ENCODE peak calls at places on chromosomes 16 and 17, in seven cellular contexts. P is adrenal gland, Q is fibroblast of lung, K is testis, L is Caco-2, I is IMR-90, B is lower lobe of right lung. R is an unnamed sample. For H3K36me3 and H3K4me1, the result is how much of the 10 kb centered on the place peaks cover.

GRCh38 chr17:10149573-10150399 is 48.6 kb downstream of the GAS7 start:
- DNase-seq in P (peak), Q (peak), K (no peak), L (no peak), I (peak), B (no peak), R (no peak)

GRCh38 chr17:7404737-7405412 is 978 bp upstream of the TMEM256 start:
- DNase-seq in P (peak), Q (no peak), K (peak), L (peak), I (no peak), B (peak), R (peak)

GRCh38 chr16:81451753-81452680 is 7.4 kb downstream of the CMIP start:
- DNase-seq in P (peak), Q (no peak), K (peak), L (no peak), I (peak), B (peak), R (no peak)

GRCh38 chr16:11128211-11129123 is 127.5 kb downstream of the SOCS1 start:
- DNase-seq in P (peak), Q (peak), K (peak), L (no peak), I (peak), B (no peak), R (peak)

GRCh38 chr16:2511128-2511785 is 2.5 kb upstream of the ATP6V0C start:
- DNase-seq in P (peak), Q (peak), K (peak), L (no peak), I (peak), B (peak), R (peak)

GRCh38 chr16:3589441-3589921 is 12.3 kb upstream of the NLRC3 start:
- DNase-seq in P (no peak), Q (no peak), K (no peak), L (no peak), I (no peak), B (peak), R (no peak)

GRCh38 chr17:45009676-45010467 is 41.6 kb downstream of the DCAKD start:
- DNase-seq in P (no peak), Q (peak), K (no peak), L (no peak), I (no peak), B (no peak), R (no peak)

GRCh38 chr16:4272114-4272954 is 489 bp downstream of the TFAP4 start:
- DNase-seq in P (peak), Q (peak), K (peak), L (peak), I (no peak), B (peak), R (peak)

GRCh38 chr17:37168731-37169353 is 206.9 kb upstream of the C17orf78 start:
- DNase-seq in P (no peak), Q (no peak), K (no peak), L (peak), I (no peak), B (no peak), R (no peak)

GRCh38 chr16:16828913-16829398 is 450.0 kb downstream of the NPIPA7 start:
- DNase-seq in P (no peak), Q (no peak), K (no peak), L (no peak), I (no peak), B (no peak), R (no peak)

GRCh38 chr17:7014995-7015586 is 2.7 kb downstream of the RNASEK start:
- DNase-seq in P (no peak), Q (peak), K (no peak), L (no peak), I (peak), B (no peak), R (no peak)

GRCh38 chr17:50672831-50673551 is 34.7 kb downstream of the ANKRD40 start:
- DNase-seq in P (peak), Q (no peak), K (no peak), L (no peak), I (no peak), B (no peak), R (peak)

GRCh38 chr17:78692460-78693010 is 89.5 kb downstream of the CYTH1 start:
- DNase-seq in P (no peak), Q (no peak), K (no peak), L (no peak), I (no peak), B (no peak), R (no peak)

GRCh38 chr16:8959921-8960787 is 3.6 kb downstream of the USP7 start:
- DNase-seq in P (no peak), Q (peak), K (peak), L (no peak), I (peak), B (no peak), R (no peak)

GRCh38 chr16:75122609-75123008 is 6.0 kb upstream of the LDHD start:
- DNase-seq in P (no peak), Q (no peak), K (no peak), L (no peak), I (no peak), B (no peak), R (no peak)

GRCh38 chr17:43530303-43531081 is 15.6 kb downstream of the ETV4 start:
- DNase-seq in P (peak), Q (peak), K (peak), L (no peak), I (peak), B (peak), R (no peak)

GRCh38 chr17:17942846-17943245 is 29.4 kb downstream of the TOM1L2 start:
- DNase-seq in P (no peak), Q (peak), K (no peak), L (no peak), I (peak), B (no peak), R (no peak)

GRCh38 chr16:66223176-66223780 is 143.2 kb upstream of the CDH5 start:
- DNase-seq in P (no peak), Q (peak), K (no peak), L (no peak), I (peak), B (no peak), R (no peak)

GRCh38 chr16:70574595-70575271 is 51.1 kb downstream of the SF3B3 start:
- DNase-seq in P (no peak), Q (no peak), K (peak), L (no peak), I (peak), B (no peak), R (no peak)

GRCh38 chr16:65125871-65126270 is 4.0 kb upstream of the CDH11 start:
- DNase-seq in P (no peak), Q (no peak), K (no peak), L (no peak), I (peak), B (no peak), R (no peak)

GRCh38 chr16:69494993-69495392 is 70.6 kb downstream of the CYB5B start:
- DNase-seq in P (no peak), Q (peak), K (peak), L (peak), I (no peak), B (no peak), R (no peak)

GRCh38 chr16:30356401-30357084 is 1.4 kb upstream of the CD2BP2 start:
- DNase-seq in P (peak), Q (no peak), K (no peak), L (no peak), I (no peak), B (peak), R (peak)

GRCh38 chr17:4897198-4897657 is 2.1 kb upstream of the C17orf107 start:
- DNase-seq in P (no peak), Q (no peak), K (no peak), L (no peak), I (no peak), B (no peak), R (peak)
- H3K36me3 ChIP-seq in P (under half), Q (under half), K (under half), L (under half), I (half or more), B (half or more), R (under half)

DNA sequence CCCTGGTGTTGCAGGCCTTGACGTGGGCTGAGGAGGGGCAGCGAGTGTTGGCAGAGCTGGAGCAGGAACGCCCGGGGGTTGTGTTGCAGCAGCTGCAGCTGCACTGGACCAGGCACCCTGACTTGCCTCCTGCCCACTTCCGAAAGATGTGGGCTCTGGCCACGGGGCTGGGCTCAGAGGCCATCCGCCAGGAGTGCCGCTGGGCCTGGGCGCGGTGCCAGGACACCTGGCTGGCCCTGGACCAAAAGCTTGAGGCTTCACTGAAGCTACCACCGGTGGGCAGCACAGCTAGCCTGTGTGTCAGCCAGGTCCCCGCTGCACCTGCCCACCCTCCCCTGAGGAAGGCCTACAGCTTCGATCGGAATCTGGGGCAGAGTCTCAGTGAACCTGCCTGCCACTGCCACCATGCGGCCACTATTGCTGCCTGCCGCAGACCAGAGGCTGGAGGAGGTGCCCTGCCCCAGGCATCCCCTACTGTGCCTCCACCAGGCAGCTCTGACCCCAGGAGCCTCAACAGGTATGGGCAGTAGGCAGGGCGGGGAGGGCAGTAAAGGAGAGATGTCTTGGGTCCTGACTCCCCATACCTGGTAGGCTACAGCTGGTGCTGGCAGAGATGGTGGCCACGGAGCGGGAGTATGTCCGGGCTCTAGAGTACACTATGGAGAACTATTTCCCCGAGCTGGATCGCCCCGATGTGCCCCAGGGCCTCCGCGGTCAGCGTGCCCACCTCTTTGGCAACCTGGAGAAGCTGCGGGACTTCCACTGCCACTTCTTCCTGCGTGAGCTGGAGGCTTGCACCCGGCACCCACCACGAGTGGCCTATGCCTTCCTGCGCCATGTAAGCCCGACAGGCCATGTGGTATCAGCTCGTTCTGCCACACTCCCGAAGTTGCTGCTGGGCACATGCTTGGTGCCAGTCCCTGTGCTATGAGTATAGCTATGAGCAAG is 5.6 kb downstream of the PLEKHG4 start:
- DNase-seq in P (peak), Q (no peak), K (peak), L (peak), I (peak), B (peak), R (peak)
- TF ChIP-seq CTCF in P (peak), Q (peak), K (peak), L (peak), I (peak), B (peak), R (peak)

GRCh38 chr16:67246081-67246944 is 968 bp downstream of the FHOD1 start:
- DNase-seq in P (peak), Q (peak), K (peak), L (peak), I (peak), B (peak), R (peak)
- H3K4me1 ChIP-seq in P (half or more), Q (half or more), K (under half), L (under half), I (under half), B (half or more), R (under half)

GRCh38 chr17:20098314-20098713 is 89.2 kb downstream of the SPECC1 start:
- DNase-seq in P (no peak), Q (no peak), K (peak), L (no peak), I (no peak), B (no peak), R (no peak)
- H3K36me3 ChIP-seq in P (under half), Q (under half), K (under half), L (under half), I (under half), B (under half), R (under half)

GRCh38 chr16:86868070-86868469 is 289.7 kb downstream of the FOXL1 start:
- DNase-seq in P (no peak), Q (no peak), K (no peak), L (no peak), I (no peak), B (no peak), R (no peak)

GRCh38 chr16:86872126-86872525 is 293.8 kb downstream of the FOXL1 start:
- DNase-seq in P (no peak), Q (no peak), K (no peak), L (no peak), I (no peak), B (no peak), R (no peak)

GRCh38 chr16:86866986-86867722 is 288.8 kb downstream of the FOXL1 start:
- DNase-seq in P (no peak), Q (no peak), K (no peak), L (no peak), I (no peak), B (no peak), R (no peak)

GRCh38 chr16:86868746-86869145 is 290.4 kb downstream of the FOXL1 start:
- DNase-seq in P (no peak), Q (no peak), K (no peak), L (no peak), I (no peak), B (no peak), R (no peak)

DNA sequence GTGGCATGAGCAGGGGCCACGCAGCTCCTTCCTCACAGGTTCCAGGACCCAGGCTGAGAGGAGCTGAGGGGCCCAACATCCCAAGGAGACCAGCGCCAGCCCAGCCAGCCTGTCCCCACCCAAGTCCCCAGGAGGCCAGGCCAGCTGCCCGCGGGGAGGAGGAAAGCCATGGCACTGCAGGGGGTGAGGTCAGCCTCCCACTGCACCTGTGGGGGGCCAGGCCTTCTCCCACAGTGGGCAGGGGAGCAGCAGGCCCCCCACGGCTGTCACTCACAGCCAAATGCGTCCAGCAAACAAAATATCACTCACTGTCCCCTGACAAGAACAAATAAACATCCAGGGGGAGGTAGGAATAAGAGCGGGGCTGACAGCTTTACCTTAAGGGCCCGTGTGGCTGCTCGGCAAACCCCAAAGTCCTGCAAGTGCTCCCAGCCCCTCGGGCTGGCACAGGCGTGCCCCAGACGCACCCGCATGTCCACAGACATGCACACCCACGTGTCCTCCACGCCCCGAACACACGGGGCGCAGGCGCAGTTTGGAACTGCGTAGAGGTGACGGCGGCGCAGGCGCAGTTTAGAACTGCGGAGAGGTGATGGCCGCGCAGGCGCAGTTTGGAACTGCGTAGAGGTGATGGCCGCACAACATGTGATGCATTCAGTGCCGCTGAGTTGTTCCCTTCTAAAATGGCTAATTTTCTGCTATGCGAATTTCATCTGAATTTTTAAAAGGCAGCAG is 291.1 kb downstream of the FOXL1 start:
- DNase-seq in P (no peak), Q (no peak), K (peak), L (no peak), I (no peak), B (no peak), R (no peak)
- TF ChIP-seq CTCF in P (no peak), Q (no peak), K (no peak), L (no peak), I (no peak), B (no peak), R (no peak)

DNA sequence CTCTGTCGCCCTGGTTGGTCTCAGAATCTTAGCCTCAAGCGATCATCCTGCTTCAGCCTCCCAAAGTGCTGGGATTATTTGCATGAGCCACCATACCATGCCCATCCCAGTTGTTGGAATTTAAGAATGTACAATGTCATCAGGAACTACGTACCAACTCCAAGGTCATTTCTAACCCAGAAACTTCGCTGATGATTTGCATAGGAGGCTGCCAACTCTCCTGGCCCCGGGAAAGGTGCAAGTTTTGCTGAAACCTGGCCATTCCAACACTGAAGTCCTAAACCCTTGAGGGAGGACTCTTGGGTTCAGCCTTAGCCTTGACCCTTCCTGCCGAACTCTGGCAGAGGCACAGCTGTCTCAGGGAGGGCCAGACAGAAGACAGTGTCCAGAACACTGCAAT is 2.9 kb upstream of the KIFC3 start:
- DNase-seq in P (no peak), Q (no peak), K (peak), L (no peak), I (no peak), B (no peak), R (no peak)
- H3K4me1 ChIP-seq in P (half or more), Q (under half), K (half or more), L (half or more), I (under half), B (half or more), R (half or more)

DNA sequence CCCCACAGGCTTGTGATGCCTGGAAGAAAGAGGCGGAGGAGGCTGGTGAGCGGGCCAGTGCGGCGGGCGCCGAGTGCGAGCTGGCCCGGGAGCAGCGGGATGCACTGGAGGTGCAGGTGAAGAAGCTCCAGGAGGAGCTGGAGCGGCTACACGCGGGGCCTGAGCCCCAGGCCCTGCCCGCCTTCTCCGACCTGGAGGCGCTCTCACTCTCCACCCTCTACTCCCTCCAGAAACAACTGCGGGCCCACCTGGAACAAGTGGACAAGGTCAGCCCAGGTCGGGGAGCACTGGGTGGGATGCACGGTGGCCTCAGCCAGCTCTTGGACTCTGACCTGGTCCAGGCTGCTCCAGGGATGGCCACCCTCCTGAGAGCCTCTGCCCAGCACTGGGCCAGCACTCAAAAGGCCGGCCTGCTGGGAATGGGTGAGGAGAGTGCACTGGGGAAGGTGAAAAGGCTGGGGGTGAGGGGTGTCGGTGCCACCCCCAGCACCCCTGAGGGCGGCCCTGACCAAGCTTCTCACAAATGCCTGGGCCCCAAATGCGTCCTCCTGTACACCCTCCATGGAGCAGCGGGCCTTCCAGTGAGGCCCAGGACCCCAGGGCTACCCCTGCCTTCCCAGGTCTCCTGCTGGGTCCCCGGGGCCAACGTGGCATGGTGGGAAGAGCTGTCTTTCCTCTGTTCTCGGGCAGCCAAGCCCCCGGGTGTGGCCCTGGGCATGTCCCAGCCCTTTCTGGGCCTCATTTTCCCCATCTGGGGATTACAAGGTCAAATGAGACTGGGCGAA is 20.8 kb downstream of the UNC13D start:
- DNase-seq in P (no peak), Q (no peak), K (no peak), L (no peak), I (no peak), B (no peak), R (no peak)
- H3K36me3 ChIP-seq in P (under half), Q (under half), K (under half), L (under half), I (half or more), B (half or more), R (under half)

DNA sequence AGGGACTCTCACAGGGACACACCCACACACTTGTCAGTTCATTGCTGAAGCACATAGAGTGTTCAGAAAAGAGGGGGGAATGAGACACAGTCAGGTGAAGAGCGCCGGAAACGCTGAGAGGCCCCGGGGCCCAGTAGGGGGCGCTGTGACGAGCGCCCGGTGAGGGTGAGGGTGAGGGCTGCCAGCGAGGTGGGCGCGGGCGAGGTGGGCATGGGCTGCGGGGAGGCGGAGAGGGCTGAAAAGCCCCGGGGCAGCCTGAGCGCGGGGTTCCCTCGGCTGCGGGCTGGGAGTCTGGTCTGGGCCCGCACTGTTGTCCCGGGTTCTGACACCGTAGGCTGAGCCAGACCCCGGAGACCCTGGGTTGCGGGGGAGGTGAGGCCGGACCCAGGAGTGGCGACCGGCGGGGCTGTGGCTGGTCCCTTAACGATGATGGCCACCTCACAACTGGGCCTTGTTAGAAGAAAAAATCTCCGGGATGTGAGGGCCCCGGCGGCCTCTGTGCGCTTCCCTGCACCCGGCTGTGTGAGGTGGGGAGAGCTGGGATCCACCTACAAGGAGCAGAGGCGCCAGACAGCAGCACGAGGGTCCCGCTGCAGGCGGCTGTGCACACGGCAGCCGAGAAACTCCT is 91.4 kb downstream of the C16orf78 start:
- DNase-seq in P (no peak), Q (no peak), K (peak), L (no peak), I (no peak), B (peak), R (peak)
- TF ChIP-seq CTCF in P (no peak), Q (no peak), K (peak), L (no peak), I (no peak), B (peak), R (no peak)

GRCh38 chr17:29283496-29283895 is 10.5 kb downstream of the NUFIP2 start:
- DNase-seq in P (no peak), Q (no peak), K (no peak), L (no peak), I (no peak), B (no peak), R (no peak)
- H3K4me1 ChIP-seq in P (half or more), Q (under half), K (under half), L (under half), I (under half), B (under half), R (under half)

R was measured in right lobe of liver.